ENCODE peak calls at places on chromosomes 4 and X, in eight cellular contexts. J is transverse colon, W is ovary, F is breast epithelium, N is esophagus muscularis mucosa, Q is spleen, R is thyroid gland, G is heart left ventricle. T is an unnamed sample.
A peak's percentile ranks its signal among the peaks of the same experiment; 100 is the strongest.

GRCh38 chrX:23292979-23293651 is 41.5 kb upstream of the PTCHD1 start:
- DNase-seq in F (no peak), R (peak; percentile 81), N (no peak), W (no peak), Q (no peak), J (no peak), G (no peak), T (no peak)

GRCh38 chr4:91116861-91117260 is 989.7 kb downstream of the CCSER1 start:
- DNase-seq in J (no peak), W (no peak), G (no peak), R (no peak), N (no peak), F (no peak), Q (no peak), T (no peak)

GRCh38 chr4:66330125-66330524 is 659.8 kb upstream of the EPHA5 start:
- DNase-seq in Q (no peak), F (no peak), W (no peak), N (no peak), G (no peak), R (no peak), J (no peak), T (no peak)

GRCh38 chrX:70262952-70263567 is 3.1 kb upstream of the P2RY4 start:
- DNase-seq in N (no peak), Q (no peak), R (peak; percentile 59), J (peak; percentile 55), F (peak; percentile 53), W (peak; percentile 26), G (no peak), T (no peak)

GRCh38 chr4:5435823-5436222 is 272.5 kb downstream of the EVC2 start:
- DNase-seq in J (no peak), R (no peak), Q (no peak), F (no peak), N (peak; percentile 72), W (no peak), G (no peak), T (no peak)

GRCh38 chr4:185119927-185120630 is 23.0 kb upstream of the SLC25A4 start:
- DNase-seq in J (no peak), G (no peak), Q (no peak), F (no peak), R (peak; percentile 73), W (no peak), N (no peak), T (no peak)

GRCh38 chr4:13642163-13642562 is 14.6 kb upstream of the BOD1L1 start:
- DNase-seq in F (no peak), N (no peak), G (no peak), W (no peak), R (no peak), Q (no peak), J (no peak), T (no peak)

GRCh38 chr4:158940276-158940675 is 162.6 kb upstream of the RAPGEF2 start:
- DNase-seq in J (no peak), G (no peak), R (no peak), F (no peak), N (no peak), W (no peak), Q (no peak), T (no peak)

GRCh38 chr4:170202721-170203120 is 113.0 kb upstream of the AADAT start:
- DNase-seq in R (no peak), W (no peak), N (no peak), G (no peak), F (no peak), Q (no peak), J (no peak), T (no peak)

GRCh38 chr4:25773358-25773757 is 89.4 kb downstream of the SEL1L3 start:
- DNase-seq in J (no peak), F (no peak), W (no peak), G (no peak), Q (no peak), N (no peak), R (no peak), T (no peak)

GRCh38 chr4:163665521-163666334 is 171.2 kb downstream of the TMA16 start:
- DNase-seq in F (no peak), W (no peak), J (no peak), N (no peak), G (no peak), R (no peak), Q (no peak), T (no peak)

DNA sequence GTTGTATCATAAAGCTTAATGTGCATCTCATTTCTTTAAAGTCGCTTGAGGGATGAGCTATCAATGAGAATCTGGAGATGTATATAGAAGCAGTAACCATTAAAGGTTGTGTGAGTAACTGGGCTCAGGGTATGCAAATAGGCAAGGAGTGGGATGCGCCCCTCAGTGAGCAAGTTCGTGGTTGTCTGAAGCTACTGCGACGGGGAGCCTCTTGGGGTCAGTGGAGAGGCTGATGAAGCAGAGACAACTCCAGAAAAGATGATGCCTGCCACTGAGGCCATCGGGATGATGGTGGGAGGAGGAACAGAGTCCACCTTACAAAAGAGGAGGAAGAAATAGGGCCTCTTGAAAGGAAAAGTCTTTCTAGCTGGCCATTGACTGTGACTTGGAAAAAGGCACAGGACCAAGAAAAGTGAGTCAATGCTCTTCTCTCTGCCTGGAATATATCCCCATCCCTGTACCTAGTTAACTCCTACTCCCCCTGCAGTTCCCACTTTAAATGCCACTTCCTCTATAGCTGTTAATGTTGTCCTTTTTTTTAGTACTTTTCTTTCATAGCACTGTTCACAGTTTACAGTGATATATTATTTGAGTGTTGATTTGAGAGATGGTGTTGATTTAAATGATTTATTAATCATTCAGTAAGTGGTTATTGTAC is 51.4 kb upstream of the LSM6 start:
- DNase-seq in J (no peak), R (no peak), G (no peak), N (peak; percentile 62), W (no peak), Q (no peak), F (no peak), T (no peak)
- TF ChIP-seq CTCF in J (no peak), R (no peak), G (no peak), N (no peak), W (no peak), Q (no peak), F (no peak), T (no peak)

GRCh38 chrX:2897311-2897689 is 31.8 kb downstream of the ARSD start:
- DNase-seq in F (no peak), J (no peak), N (no peak), W (no peak), Q (no peak), R (peak; percentile 14), G (no peak), T (no peak)
- H3K27ac ChIP-seq in F (no peak overlapping the region), J (peak overlapping the region; percentile 71), N (no peak overlapping the region), W (no peak overlapping the region), Q (no peak overlapping the region), R (no peak overlapping the region), G (no peak overlapping the region), T (no peak overlapping the region)

DNA sequence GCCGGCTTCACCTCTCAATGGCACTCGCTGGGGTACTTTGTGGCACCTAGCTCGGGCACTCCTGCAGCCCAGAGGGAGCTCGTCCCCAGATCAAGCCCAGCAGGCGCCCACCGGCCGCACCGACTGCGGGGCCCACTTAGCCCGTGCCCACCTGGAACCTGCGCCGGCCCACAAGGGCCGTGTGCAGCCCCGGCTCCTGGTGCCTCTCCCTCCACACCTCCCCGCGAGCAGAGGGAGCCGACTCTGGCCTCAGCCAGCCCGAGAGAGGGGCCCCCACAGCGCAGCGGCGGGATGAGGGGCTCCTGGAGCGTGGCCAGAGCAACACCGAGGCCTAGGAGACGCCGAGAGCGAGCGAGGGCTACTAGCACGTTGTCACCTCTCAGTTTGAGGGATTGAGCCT is 82.1 kb upstream of the SHISA3 start:
- DNase-seq in F (no peak), R (no peak), W (no peak), J (no peak), G (no peak), Q (no peak), N (no peak), T (no peak)
- TF ChIP-seq POLR2A in F (no peak), R (no peak), W (no peak), J (no peak), G (no peak), Q (no peak), N (no peak), T (no peak)

DNA sequence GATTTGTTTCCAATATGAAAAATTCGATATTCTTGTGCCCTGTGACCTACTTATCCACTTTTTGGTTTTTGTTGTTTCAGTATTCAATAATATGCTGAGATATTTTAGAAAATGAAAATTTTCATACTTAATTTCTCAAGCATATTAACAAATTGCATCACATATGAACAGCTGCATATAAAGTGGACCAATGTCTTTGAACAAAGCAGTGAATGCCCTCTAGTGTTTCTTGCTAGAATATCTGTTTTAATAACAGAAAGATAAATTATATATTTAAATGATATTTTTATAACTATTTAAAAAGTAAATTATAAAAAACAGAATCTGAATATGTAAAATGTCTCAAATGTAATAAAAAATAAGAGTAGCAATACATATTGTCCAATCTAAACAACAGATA is 31.7 kb upstream of the INTU start:
- DNase-seq in F (no peak), N (no peak), G (no peak), Q (no peak), W (no peak), R (no peak), J (no peak), T (no peak)
- TF ChIP-seq CTCF in F (no peak), N (no peak), G (peak; percentile 22), Q (no peak), W (no peak), R (no peak), J (no peak), T (no peak)

DNA sequence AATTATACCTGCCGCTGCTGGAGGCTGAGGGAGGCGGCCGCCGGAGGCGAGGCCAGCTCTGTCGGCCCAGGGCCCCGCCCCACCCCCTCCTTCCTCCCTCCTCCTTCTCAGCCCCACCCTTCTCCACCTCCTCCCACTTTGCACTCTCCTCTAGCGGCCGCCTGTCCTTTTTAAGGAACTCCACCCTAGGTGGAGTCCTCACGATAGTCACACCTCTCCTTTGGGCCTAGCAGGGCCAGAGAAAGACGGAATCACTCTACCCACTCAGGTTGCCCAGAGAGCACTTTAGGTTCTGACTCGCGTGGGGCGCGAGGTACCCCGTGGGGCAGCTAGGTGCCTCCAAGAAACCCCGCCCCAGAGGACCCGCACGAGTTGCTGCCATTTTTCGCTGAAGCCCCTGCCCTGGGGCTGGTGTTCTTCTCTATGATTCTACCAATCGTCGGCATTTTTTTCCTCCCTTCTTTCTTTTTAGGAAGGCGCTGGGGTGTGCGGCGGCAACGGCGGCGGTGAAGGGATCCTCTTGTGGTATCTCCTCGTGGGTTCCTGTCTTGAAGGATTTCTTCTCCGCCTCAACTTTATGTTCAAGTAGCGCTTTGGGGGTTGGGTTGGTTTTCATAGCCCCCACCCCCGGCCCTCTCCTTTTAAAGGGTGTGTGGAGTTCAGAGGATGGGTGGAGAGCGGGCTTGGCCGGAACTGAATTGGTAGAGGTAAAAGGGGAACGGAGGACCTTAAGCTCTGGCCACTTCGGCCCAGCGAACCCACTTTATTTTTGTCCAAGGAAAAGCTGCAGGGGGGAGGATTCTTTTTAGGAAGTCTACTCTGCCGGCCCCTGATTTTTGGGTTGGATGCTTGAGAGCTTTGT is at the start of gene KLF8:
- DNase-seq in Q (no peak), G (peak; percentile 34), J (peak; percentile 68), F (peak; percentile 55), R (peak; percentile 61), W (peak; percentile 63), N (peak; percentile 89), T (peak; percentile 42)
- H3K27ac ChIP-seq in Q (peak within 1 kb of the TSS; percentile 43), G (peak within 1 kb of the TSS; percentile 76), J (peak within 1 kb of the TSS; percentile 80), F (peak within 1 kb of the TSS; percentile 82), R (peak within 1 kb of the TSS; percentile 41), W (peak within 1 kb of the TSS; percentile 64), N (peak within 1 kb of the TSS; percentile 81), T (peak within 1 kb of the TSS; percentile 39)

GRCh38 chr4:73589887-73590801 is 30.1 kb downstream of the RASSF6 start:
- DNase-seq in G (no peak), R (no peak), F (no peak), W (no peak), J (no peak), Q (no peak), N (no peak), T (no peak)
- TF ChIP-seq POLR2A in G (no peak), R (no peak), F (no peak), W (no peak), J (no peak), Q (no peak), N (no peak), T (no peak)

GRCh38 chrX:137151403-137151802 is 117.6 kb upstream of the GPR101 start:
- DNase-seq in F (no peak), N (no peak), J (no peak), Q (no peak), W (no peak), R (no peak), G (no peak), T (no peak)
- TF ChIP-seq CTCF in F (no peak), N (no peak), J (no peak), Q (no peak), W (no peak), R (no peak), G (no peak), T (no peak)